ENCODE peak calls at places on chromosomes 6 and 20, in seven cellular contexts. O is heart left ventricle; M is cardiac muscle cell; J is lower lobe of right lung; U is heart right ventricle; G is substantia nigra; C is effector memory CD4-positive, alpha-beta T cell. R is an unnamed sample.
A peak's percentile ranks its signal among the peaks of the same experiment; 100 is the strongest.

GRCh38 chr20:1840865-1841553 is 54.2 kb upstream of the SIRPA start:
- DNase-seq in O (no peak), U (no peak), C (no peak), G (no peak), J (no peak), M (no peak), R (no peak)

GRCh38 chr20:17044920-17045319 is 181.9 kb upstream of the PCSK2 start:
- DNase-seq in G (no peak), C (no peak), U (no peak), J (no peak), M (no peak), O (no peak), R (no peak)

GRCh38 chr6:34182751-34183531 is 37.1 kb upstream of the GRM4 start:
- DNase-seq in M (no peak), J (no peak), U (no peak), C (peak; percentile 66), G (no peak), O (no peak), R (no peak)

GRCh38 chr6:938271-939046 is 245.5 kb upstream of the EXOC2 start:
- DNase-seq in J (no peak), M (no peak), G (no peak), C (no peak), U (no peak), O (no peak), R (no peak)

GRCh38 chr6:118771253-118771652 is 119.9 kb upstream of the CEP85L start:
- DNase-seq in U (no peak), M (no peak), J (no peak), C (no peak), G (no peak), O (no peak), R (no peak)

GRCh38 chr20:36493013-36493800 is 48.1 kb upstream of the MYL9 start:
- DNase-seq in C (no peak), G (peak; percentile 9), M (no peak), J (no peak), U (no peak), O (no peak), R (no peak)

GRCh38 chr6:29792123-29793035 is 35.2 kb upstream of the HLA-G start:
- DNase-seq in G (peak; percentile 7), J (peak; percentile 88), U (peak; percentile 70), O (peak; percentile 64), C (peak; percentile 73), M (peak; percentile 16), R (no peak)

GRCh38 chr6:130307752-130308361 is 58.0 kb upstream of the TMEM200A start:
- DNase-seq in J (no peak), C (no peak), O (no peak), U (no peak), G (no peak), M (no peak), R (no peak)

GRCh38 chr20:51404297-51405060 is 138.0 kb downstream of the NFATC2 start:
- DNase-seq in M (no peak), U (no peak), J (no peak), G (no peak), C (peak; percentile 92), O (no peak), R (no peak)

GRCh38 chr6:143264996-143265734 is 185.3 kb downstream of the ADAT2 start:
- DNase-seq in O (no peak), C (no peak), U (no peak), M (no peak), J (no peak), G (no peak), R (no peak)

GRCh38 chr6:111628117-111628866 is 22.6 kb upstream of the TRAF3IP2 start:
- DNase-seq in M (no peak), C (no peak), G (no peak), J (no peak), O (no peak), U (no peak), R (no peak)

GRCh38 chr6:33620158-33620583 is 951 bp upstream of the ITPR3 start:
- DNase-seq in U (peak; percentile 30), G (no peak), M (no peak), O (no peak), C (no peak), J (peak; percentile 80), R (no peak)

GRCh38 chr6:165231581-165232276 is 77.7 kb downstream of the C6orf118 start:
- DNase-seq in M (peak; percentile 43), G (peak; percentile 28), J (no peak), C (no peak), O (peak; percentile 15), U (peak; percentile 22), R (peak; percentile 22)

GRCh38 chr6:165229216-165229615 is 80.2 kb downstream of the C6orf118 start:
- DNase-seq in J (no peak), U (no peak), O (no peak), G (no peak), C (no peak), M (no peak), R (no peak)

GRCh38 chr6:165231177-165231576 is 78.2 kb downstream of the C6orf118 start:
- DNase-seq in U (no peak), G (no peak), J (no peak), C (no peak), O (no peak), M (no peak), R (no peak)

GRCh38 chr6:165223736-165224135 is 85.7 kb downstream of the C6orf118 start:
- DNase-seq in O (no peak), M (no peak), U (no peak), J (no peak), G (no peak), C (no peak), R (no peak)

GRCh38 chr6:165227644-165228329 is 81.6 kb downstream of the C6orf118 start:
- DNase-seq in J (no peak), M (no peak), O (no peak), G (no peak), U (no peak), C (no peak), R (no peak)
- H3K27ac ChIP-seq in J (no peak overlapping the region), M (no peak overlapping the region), O (no peak overlapping the region), G (no peak overlapping the region), U (no peak overlapping the region), C (no peak overlapping the region), R (no peak overlapping the region)

GRCh38 chr6:3005077-3005476 is 5.4 kb downstream of the NQO2 start:
- DNase-seq in M (no peak), J (no peak), G (no peak), C (no peak), U (no peak), O (no peak), R (no peak)

GRCh38 chr6:2999005-2999620 is 581 bp upstream of the NQO2 start:
- DNase-seq in J (peak; percentile 82), O (no peak), U (no peak), C (no peak), G (no peak), M (no peak), R (no peak)

GRCh38 chr6:3001146-3001772 is 1.6 kb downstream of the NQO2 start:
- DNase-seq in M (no peak), G (no peak), C (no peak), J (no peak), U (no peak), O (no peak), R (no peak)

GRCh38 chr6:2999621-3000455 is at the start of gene NQO2:
- DNase-seq in U (peak; percentile 91), J (peak; percentile 94), G (peak; percentile 79), O (peak; percentile 94), C (peak; percentile 86), M (peak; percentile 96), R (no peak)

DNA sequence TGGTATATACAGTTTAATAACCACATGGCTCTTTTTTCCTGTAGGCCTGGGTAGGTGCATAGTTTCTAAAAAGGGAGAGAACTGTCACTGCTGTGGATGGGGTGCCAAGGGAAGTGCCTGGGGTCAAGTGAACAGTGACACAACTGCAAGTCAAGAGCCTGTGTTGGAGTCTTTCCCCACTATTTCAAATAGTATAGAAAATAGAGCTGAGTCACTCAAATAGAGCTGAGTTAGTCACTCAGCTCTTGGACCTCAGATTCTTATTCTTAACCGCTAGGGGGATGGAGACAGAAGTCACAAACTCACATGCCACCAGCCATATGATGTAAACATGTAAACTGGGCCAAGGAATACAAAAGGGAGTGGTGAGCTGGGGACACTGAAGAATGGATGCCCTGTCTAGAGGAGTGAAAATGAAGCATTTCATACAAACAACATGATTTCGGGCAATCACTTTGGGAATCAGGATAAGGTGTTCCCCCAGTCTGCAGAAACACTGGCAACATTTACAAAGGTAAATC is 2.1 kb downstream of the NQO2 start:
- DNase-seq in U (peak; percentile 25), O (no peak), M (peak; percentile 49), G (no peak), J (no peak), C (no peak), R (peak; percentile 81)
- H3K27ac ChIP-seq in U (peak overlapping the region; percentile 42), O (peak overlapping the region; percentile 34), M (no peak overlapping the region), G (no peak overlapping the region), J (no peak overlapping the region), C (no peak overlapping the region), R (peak overlapping the region; percentile 77)

GRCh38 chr6:100628180-100628579 is 163.5 kb upstream of the SIM1 start:
- DNase-seq in G (no peak), C (no peak), U (no peak), M (no peak), O (no peak), J (no peak), R (no peak)

DNA sequence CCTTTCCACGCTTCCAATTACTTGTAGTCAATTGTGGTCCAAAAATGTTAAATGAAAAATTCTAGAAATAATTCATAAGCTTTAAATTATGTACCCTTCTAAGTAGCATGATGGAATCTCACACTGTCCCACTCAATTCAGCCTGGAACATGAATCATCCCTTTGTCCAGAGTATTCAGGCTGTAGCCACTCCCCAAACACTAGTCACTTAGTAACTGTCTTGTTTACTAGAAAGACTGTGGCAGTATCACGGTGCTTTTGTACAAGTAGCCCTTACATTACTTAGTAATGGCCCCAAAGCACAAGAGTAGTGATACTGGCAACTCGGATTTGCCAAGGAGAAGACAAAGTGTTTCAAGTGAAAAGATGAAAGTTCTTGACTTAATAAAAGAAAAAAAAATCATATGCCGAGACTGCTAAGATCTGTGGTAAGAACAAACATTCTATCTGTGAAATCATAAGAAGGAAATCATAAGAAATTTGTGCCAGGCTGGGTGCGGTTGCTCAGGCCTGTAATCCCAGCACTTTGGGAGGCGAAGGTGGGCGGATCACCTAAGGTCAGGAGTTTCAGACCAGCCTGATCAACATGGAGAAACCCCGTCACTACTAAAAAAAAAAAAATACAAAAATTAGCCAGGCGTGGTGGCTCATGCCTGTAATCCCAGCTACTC is 168.5 kb upstream of the SIM1 start:
- DNase-seq in C (no peak), U (no peak), G (no peak), M (no peak), J (no peak), O (no peak), R (peak; percentile 15)
- H3K27ac ChIP-seq in C (no peak overlapping the region), U (no peak overlapping the region), G (no peak overlapping the region), M (no peak overlapping the region), J (no peak overlapping the region), O (no peak overlapping the region), R (no peak overlapping the region)

GRCh38 chr20:11448554-11448953 is 469.1 kb upstream of the BTBD3 start:
- DNase-seq in J (no peak), C (no peak), M (no peak), U (no peak), O (no peak), G (no peak), R (no peak)
- H3K27ac ChIP-seq in J (no peak overlapping the region), C (no peak overlapping the region), M (no peak overlapping the region), U (no peak overlapping the region), O (no peak overlapping the region), G (no peak overlapping the region), R (no peak overlapping the region)

DNA sequence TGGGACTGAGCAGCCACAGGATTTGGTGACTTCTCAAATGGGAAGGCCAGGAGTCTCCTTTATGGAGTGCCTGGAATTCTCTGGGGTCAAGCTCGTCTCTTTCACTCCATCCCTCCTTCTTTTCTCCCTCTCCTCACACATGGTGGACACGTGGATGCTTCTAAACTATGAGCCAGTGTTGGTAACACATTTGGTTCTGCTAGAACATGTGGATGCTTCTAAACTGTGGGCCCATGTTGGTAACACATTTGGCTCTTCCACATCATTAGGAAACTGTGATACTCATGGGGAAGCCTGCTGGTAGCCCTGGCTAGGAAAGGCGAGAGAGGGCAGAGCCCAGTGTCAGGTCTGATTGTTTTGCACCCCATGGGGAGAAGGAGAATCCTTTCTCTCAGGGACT is 3.9 kb upstream of the CST4 start:
- DNase-seq in C (no peak), M (no peak), O (no peak), G (no peak), J (no peak), U (no peak), R (no peak)
- H3K27ac ChIP-seq in C (no peak overlapping the region), M (no peak overlapping the region), O (peak overlapping the region; percentile 46), G (no peak overlapping the region), J (no peak overlapping the region), U (peak overlapping the region; percentile 36), R (no peak overlapping the region)

R was measured in Panc1.